ENCODE peak calls at places on chromosomes 16 and 17, in eight cellular contexts. One of them, this sample, is unnamed.

GRCh38 chr17:80422981-80423380 is 8.0 kb downstream of the ENDOV start:
- DNase-seq in astrocyte of the spinal cord: no peak
- DNase-seq in cardiac fibroblast: no peak
- DNase-seq in iris pigment epithelial cell: no peak
- DNase-seq in tibial artery: no peak
- DNase-seq in midbrain: no peak
- DNase-seq in NCI-H1105 treated with DMSO at 0.1 percent for 48 hours: no peak
- DNase-seq in stimulated activated CD8-positive, alpha-beta memory T cell treated with anti-CD3 and anti-CD28 coated beads, Interleukin-7, amount 100 ng/mL, for 48 hours: no peak
- DNase-seq in this sample: peak; percentile 22

GRCh38 chr16:20873331-20873730 is 26.8 kb downstream of the DCUN1D3 start:
- DNase-seq in astrocyte of the spinal cord: no peak
- DNase-seq in cardiac fibroblast: no peak
- DNase-seq in iris pigment epithelial cell: no peak
- DNase-seq in tibial artery: no peak
- DNase-seq in midbrain: no peak
- DNase-seq in NCI-H1105 treated with DMSO at 0.1 percent for 48 hours: no peak
- DNase-seq in stimulated activated CD8-positive, alpha-beta memory T cell treated with anti-CD3 and anti-CD28 coated beads, Interleukin-7, amount 100 ng/mL, for 48 hours: no peak
- DNase-seq in this sample: no peak

GRCh38 chr17:79793924-79794304 is 3.0 kb downstream of the CBX8 start:
- DNase-seq in astrocyte of the spinal cord: peak; percentile 51
- DNase-seq in cardiac fibroblast: peak; percentile 32
- DNase-seq in iris pigment epithelial cell: peak; percentile 62
- DNase-seq in tibial artery: no peak
- DNase-seq in midbrain: no peak
- DNase-seq in NCI-H1105 treated with DMSO at 0.1 percent for 48 hours: no peak
- DNase-seq in stimulated activated CD8-positive, alpha-beta memory T cell treated with anti-CD3 and anti-CD28 coated beads, Interleukin-7, amount 100 ng/mL, for 48 hours: no peak
- DNase-seq in this sample: no peak

GRCh38 chr17:47907932-47908562 is 12.0 kb downstream of the SP2 start:
- DNase-seq in astrocyte of the spinal cord: no peak
- DNase-seq in cardiac fibroblast: no peak
- DNase-seq in iris pigment epithelial cell: no peak
- DNase-seq in tibial artery: no peak
- DNase-seq in midbrain: no peak
- DNase-seq in NCI-H1105 treated with DMSO at 0.1 percent for 48 hours: no peak
- DNase-seq in stimulated activated CD8-positive, alpha-beta memory T cell treated with anti-CD3 and anti-CD28 coated beads, Interleukin-7, amount 100 ng/mL, for 48 hours: no peak
- DNase-seq in this sample: no peak

GRCh38 chr17:38533706-38534497 is 71.8 kb downstream of the SRCIN1 start:
- DNase-seq in astrocyte of the spinal cord: no peak
- DNase-seq in cardiac fibroblast: no peak
- DNase-seq in iris pigment epithelial cell: no peak
- DNase-seq in tibial artery: no peak
- DNase-seq in midbrain: no peak
- DNase-seq in NCI-H1105 treated with DMSO at 0.1 percent for 48 hours: no peak
- DNase-seq in stimulated activated CD8-positive, alpha-beta memory T cell treated with anti-CD3 and anti-CD28 coated beads, Interleukin-7, amount 100 ng/mL, for 48 hours: no peak
- DNase-seq in this sample: no peak

GRCh38 chr17:21361020-21361809 is 14.9 kb upstream of the KCNJ12 start:
- DNase-seq in astrocyte of the spinal cord: no peak
- DNase-seq in cardiac fibroblast: no peak
- DNase-seq in iris pigment epithelial cell: no peak
- DNase-seq in tibial artery: no peak
- DNase-seq in midbrain: no peak
- DNase-seq in NCI-H1105 treated with DMSO at 0.1 percent for 48 hours: no peak
- DNase-seq in stimulated activated CD8-positive, alpha-beta memory T cell treated with anti-CD3 and anti-CD28 coated beads, Interleukin-7, amount 100 ng/mL, for 48 hours: no peak
- DNase-seq in this sample: no peak

GRCh38 chr17:6415616-6416015 is 19.3 kb downstream of the AIPL1 start:
- DNase-seq in astrocyte of the spinal cord: no peak
- DNase-seq in cardiac fibroblast: no peak
- DNase-seq in iris pigment epithelial cell: no peak
- DNase-seq in tibial artery: no peak
- DNase-seq in midbrain: no peak
- DNase-seq in NCI-H1105 treated with DMSO at 0.1 percent for 48 hours: no peak
- DNase-seq in stimulated activated CD8-positive, alpha-beta memory T cell treated with anti-CD3 and anti-CD28 coated beads, Interleukin-7, amount 100 ng/mL, for 48 hours: no peak
- DNase-seq in this sample: no peak

GRCh38 chr17:46032909-46033308 is 33.9 kb downstream of the STH start:
- DNase-seq in astrocyte of the spinal cord: no peak
- DNase-seq in cardiac fibroblast: no peak
- DNase-seq in iris pigment epithelial cell: no peak
- DNase-seq in tibial artery: no peak
- DNase-seq in midbrain: no peak
- DNase-seq in NCI-H1105 treated with DMSO at 0.1 percent for 48 hours: no peak
- DNase-seq in stimulated activated CD8-positive, alpha-beta memory T cell treated with anti-CD3 and anti-CD28 coated beads, Interleukin-7, amount 100 ng/mL, for 48 hours: no peak
- DNase-seq in this sample: no peak

GRCh38 chr17:19996502-19996901 is 12.7 kb upstream of the SPECC1 start:
- DNase-seq in astrocyte of the spinal cord: no peak
- DNase-seq in cardiac fibroblast: no peak
- DNase-seq in iris pigment epithelial cell: no peak
- DNase-seq in tibial artery: no peak
- DNase-seq in midbrain: no peak
- DNase-seq in NCI-H1105 treated with DMSO at 0.1 percent for 48 hours: no peak
- DNase-seq in stimulated activated CD8-positive, alpha-beta memory T cell treated with anti-CD3 and anti-CD28 coated beads, Interleukin-7, amount 100 ng/mL, for 48 hours: no peak
- DNase-seq in this sample: no peak

GRCh38 chr17:57456622-57457021 is 200.3 kb downstream of the MSI2 start:
- DNase-seq in astrocyte of the spinal cord: no peak
- DNase-seq in cardiac fibroblast: no peak
- DNase-seq in iris pigment epithelial cell: no peak
- DNase-seq in tibial artery: no peak
- DNase-seq in midbrain: no peak
- DNase-seq in NCI-H1105 treated with DMSO at 0.1 percent for 48 hours: no peak
- DNase-seq in stimulated activated CD8-positive, alpha-beta memory T cell treated with anti-CD3 and anti-CD28 coated beads, Interleukin-7, amount 100 ng/mL, for 48 hours: no peak
- DNase-seq in this sample: no peak

GRCh38 chr17:41655611-41656111 is 31.3 kb upstream of the KRT17 start:
- DNase-seq in astrocyte of the spinal cord: no peak
- DNase-seq in cardiac fibroblast: no peak
- DNase-seq in iris pigment epithelial cell: no peak
- DNase-seq in tibial artery: no peak
- DNase-seq in midbrain: no peak
- DNase-seq in NCI-H1105 treated with DMSO at 0.1 percent for 48 hours: peak; percentile 71
- DNase-seq in stimulated activated CD8-positive, alpha-beta memory T cell treated with anti-CD3 and anti-CD28 coated beads, Interleukin-7, amount 100 ng/mL, for 48 hours: no peak
- DNase-seq in this sample: no peak

GRCh38 chr16:27073733-27074132 is 7.0 kb downstream of the C16orf82 start:
- DNase-seq in astrocyte of the spinal cord: no peak
- DNase-seq in cardiac fibroblast: no peak
- DNase-seq in iris pigment epithelial cell: no peak
- DNase-seq in tibial artery: peak; percentile 29
- DNase-seq in midbrain: no peak
- DNase-seq in NCI-H1105 treated with DMSO at 0.1 percent for 48 hours: no peak
- DNase-seq in stimulated activated CD8-positive, alpha-beta memory T cell treated with anti-CD3 and anti-CD28 coated beads, Interleukin-7, amount 100 ng/mL, for 48 hours: no peak
- DNase-seq in this sample: no peak

GRCh38 chr17:75271955-75272847 is 1.2 kb upstream of the MIF4GD start:
- DNase-seq in astrocyte of the spinal cord: peak; percentile 29
- DNase-seq in cardiac fibroblast: no peak
- DNase-seq in iris pigment epithelial cell: peak; percentile 16
- DNase-seq in tibial artery: no peak
- DNase-seq in midbrain: no peak
- DNase-seq in NCI-H1105 treated with DMSO at 0.1 percent for 48 hours: no peak
- DNase-seq in stimulated activated CD8-positive, alpha-beta memory T cell treated with anti-CD3 and anti-CD28 coated beads, Interleukin-7, amount 100 ng/mL, for 48 hours: no peak
- DNase-seq in this sample: no peak

GRCh38 chr17:4691686-4692085 is 12.3 kb downstream of the PELP1 start:
- DNase-seq in astrocyte of the spinal cord: no peak
- DNase-seq in cardiac fibroblast: peak; percentile 26
- DNase-seq in iris pigment epithelial cell: peak; percentile 31
- DNase-seq in tibial artery: peak; percentile 19
- DNase-seq in midbrain: no peak
- DNase-seq in NCI-H1105 treated with DMSO at 0.1 percent for 48 hours: no peak
- DNase-seq in stimulated activated CD8-positive, alpha-beta memory T cell treated with anti-CD3 and anti-CD28 coated beads, Interleukin-7, amount 100 ng/mL, for 48 hours: no peak
- DNase-seq in this sample: no peak

GRCh38 chr17:7056386-7056785 is 12.5 kb upstream of the SLC16A11 start:
- DNase-seq in astrocyte of the spinal cord: peak; percentile 27
- DNase-seq in cardiac fibroblast: no peak
- DNase-seq in iris pigment epithelial cell: peak; percentile 65
- DNase-seq in tibial artery: no peak
- DNase-seq in midbrain: no peak
- DNase-seq in NCI-H1105 treated with DMSO at 0.1 percent for 48 hours: no peak
- DNase-seq in stimulated activated CD8-positive, alpha-beta memory T cell treated with anti-CD3 and anti-CD28 coated beads, Interleukin-7, amount 100 ng/mL, for 48 hours: no peak
- DNase-seq in this sample: no peak

GRCh38 chr17:35028531-35029262 is 34.8 kb downstream of the RFFL start:
- DNase-seq in astrocyte of the spinal cord: no peak
- DNase-seq in cardiac fibroblast: no peak
- DNase-seq in iris pigment epithelial cell: peak; percentile 37
- DNase-seq in tibial artery: no peak
- DNase-seq in midbrain: no peak
- DNase-seq in NCI-H1105 treated with DMSO at 0.1 percent for 48 hours: no peak
- DNase-seq in stimulated activated CD8-positive, alpha-beta memory T cell treated with anti-CD3 and anti-CD28 coated beads, Interleukin-7, amount 100 ng/mL, for 48 hours: no peak
- DNase-seq in this sample: no peak

GRCh38 chr16:76665571-76666275 is 388.5 kb downstream of the CNTNAP4 start:
- DNase-seq in astrocyte of the spinal cord: no peak
- DNase-seq in cardiac fibroblast: no peak
- DNase-seq in iris pigment epithelial cell: peak; percentile 2
- DNase-seq in tibial artery: no peak
- DNase-seq in midbrain: no peak
- DNase-seq in NCI-H1105 treated with DMSO at 0.1 percent for 48 hours: no peak
- DNase-seq in stimulated activated CD8-positive, alpha-beta memory T cell treated with anti-CD3 and anti-CD28 coated beads, Interleukin-7, amount 100 ng/mL, for 48 hours: no peak
- DNase-seq in this sample: no peak

GRCh38 chr16:22330326-22330725 is 33.1 kb downstream of the POLR3E start:
- DNase-seq in astrocyte of the spinal cord: no peak
- DNase-seq in cardiac fibroblast: no peak
- DNase-seq in iris pigment epithelial cell: no peak
- DNase-seq in tibial artery: no peak
- DNase-seq in midbrain: no peak
- DNase-seq in NCI-H1105 treated with DMSO at 0.1 percent for 48 hours: no peak
- DNase-seq in stimulated activated CD8-positive, alpha-beta memory T cell treated with anti-CD3 and anti-CD28 coated beads, Interleukin-7, amount 100 ng/mL, for 48 hours: no peak
- DNase-seq in this sample: no peak

GRCh38 chr16:21222495-21223337 is 10.8 kb upstream of the ANKS4B start:
- DNase-seq in astrocyte of the spinal cord: no peak
- DNase-seq in cardiac fibroblast: no peak
- DNase-seq in iris pigment epithelial cell: no peak
- DNase-seq in tibial artery: no peak
- DNase-seq in midbrain: no peak
- DNase-seq in NCI-H1105 treated with DMSO at 0.1 percent for 48 hours: no peak
- DNase-seq in stimulated activated CD8-positive, alpha-beta memory T cell treated with anti-CD3 and anti-CD28 coated beads, Interleukin-7, amount 100 ng/mL, for 48 hours: no peak
- DNase-seq in this sample: no peak

GRCh38 chr17:78990349-78991016 is 10.8 kb upstream of the LGALS3BP start:
- DNase-seq in astrocyte of the spinal cord: no peak
- DNase-seq in cardiac fibroblast: no peak
- DNase-seq in iris pigment epithelial cell: no peak
- DNase-seq in tibial artery: peak; percentile 66
- DNase-seq in midbrain: no peak
- DNase-seq in NCI-H1105 treated with DMSO at 0.1 percent for 48 hours: no peak
- DNase-seq in stimulated activated CD8-positive, alpha-beta memory T cell treated with anti-CD3 and anti-CD28 coated beads, Interleukin-7, amount 100 ng/mL, for 48 hours: no peak
- DNase-seq in this sample: no peak

GRCh38 chr16:75621170-75621477 is 2.0 kb downstream of the ADAT1 start:
- DNase-seq in astrocyte of the spinal cord: peak; percentile 65
- DNase-seq in cardiac fibroblast: peak; percentile 41
- DNase-seq in iris pigment epithelial cell: peak; percentile 57
- DNase-seq in tibial artery: no peak
- DNase-seq in midbrain: peak; percentile 13
- DNase-seq in NCI-H1105 treated with DMSO at 0.1 percent for 48 hours: no peak
- DNase-seq in stimulated activated CD8-positive, alpha-beta memory T cell treated with anti-CD3 and anti-CD28 coated beads, Interleukin-7, amount 100 ng/mL, for 48 hours: no peak
- DNase-seq in this sample: no peak

GRCh38 chr17:51120357-51120738 is 320 bp downstream of the SPAG9 start:
- DNase-seq in astrocyte of the spinal cord: peak; percentile 38
- DNase-seq in cardiac fibroblast: no peak
- DNase-seq in iris pigment epithelial cell: peak; percentile 54
- DNase-seq in tibial artery: no peak
- DNase-seq in midbrain: peak; percentile 59
- DNase-seq in NCI-H1105 treated with DMSO at 0.1 percent for 48 hours: peak; percentile 48
- DNase-seq in stimulated activated CD8-positive, alpha-beta memory T cell treated with anti-CD3 and anti-CD28 coated beads, Interleukin-7, amount 100 ng/mL, for 48 hours: peak; percentile 22
- DNase-seq in this sample: no peak

GRCh38 chr16:75108792-75109731 is 7.5 kb downstream of the LDHD start:
- DNase-seq in astrocyte of the spinal cord: peak; percentile 94
- DNase-seq in cardiac fibroblast: peak; percentile 94
- DNase-seq in iris pigment epithelial cell: peak; percentile 94
- DNase-seq in tibial artery: peak; percentile 98
- DNase-seq in midbrain: peak; percentile 75
- DNase-seq in NCI-H1105 treated with DMSO at 0.1 percent for 48 hours: no peak
- DNase-seq in stimulated activated CD8-positive, alpha-beta memory T cell treated with anti-CD3 and anti-CD28 coated beads, Interleukin-7, amount 100 ng/mL, for 48 hours: peak; percentile 44
- DNase-seq in this sample: peak; percentile 89

GRCh38 chr17:30343741-30344140 is 9.9 kb upstream of the TMIGD1 start:
- DNase-seq in astrocyte of the spinal cord: no peak
- DNase-seq in cardiac fibroblast: no peak
- DNase-seq in iris pigment epithelial cell: no peak
- DNase-seq in tibial artery: no peak
- DNase-seq in midbrain: no peak
- DNase-seq in NCI-H1105 treated with DMSO at 0.1 percent for 48 hours: no peak
- DNase-seq in stimulated activated CD8-positive, alpha-beta memory T cell treated with anti-CD3 and anti-CD28 coated beads, Interleukin-7, amount 100 ng/mL, for 48 hours: no peak
- DNase-seq in this sample: no peak

GRCh38 chr17:77484096-77484495 is 343.3 kb downstream of the SEC14L1 start:
- DNase-seq in astrocyte of the spinal cord: no peak
- DNase-seq in cardiac fibroblast: no peak
- DNase-seq in iris pigment epithelial cell: no peak
- DNase-seq in tibial artery: no peak
- DNase-seq in midbrain: no peak
- DNase-seq in NCI-H1105 treated with DMSO at 0.1 percent for 48 hours: no peak
- DNase-seq in stimulated activated CD8-positive, alpha-beta memory T cell treated with anti-CD3 and anti-CD28 coated beads, Interleukin-7, amount 100 ng/mL, for 48 hours: no peak
- DNase-seq in this sample: no peak

GRCh38 chr17:79797492-79798295 is 817 bp upstream of the CBX8 start:
- DNase-seq in astrocyte of the spinal cord: no peak
- DNase-seq in cardiac fibroblast: no peak
- DNase-seq in iris pigment epithelial cell: no peak
- DNase-seq in tibial artery: no peak
- DNase-seq in midbrain: no peak
- DNase-seq in NCI-H1105 treated with DMSO at 0.1 percent for 48 hours: peak; percentile 58
- DNase-seq in stimulated activated CD8-positive, alpha-beta memory T cell treated with anti-CD3 and anti-CD28 coated beads, Interleukin-7, amount 100 ng/mL, for 48 hours: no peak
- DNase-seq in this sample: no peak

GRCh38 chr17:82889496-82890338 is 49.9 kb upstream of the ZNF750 start:
- DNase-seq in astrocyte of the spinal cord: no peak
- DNase-seq in cardiac fibroblast: no peak
- DNase-seq in iris pigment epithelial cell: no peak
- DNase-seq in tibial artery: no peak
- DNase-seq in midbrain: no peak
- DNase-seq in NCI-H1105 treated with DMSO at 0.1 percent for 48 hours: no peak
- DNase-seq in stimulated activated CD8-positive, alpha-beta memory T cell treated with anti-CD3 and anti-CD28 coated beads, Interleukin-7, amount 100 ng/mL, for 48 hours: no peak
- DNase-seq in this sample: no peak

GRCh38 chr17:16989230-16989952 is 17.5 kb upstream of the TNFRSF13B start:
- DNase-seq in astrocyte of the spinal cord: no peak
- DNase-seq in cardiac fibroblast: no peak
- DNase-seq in iris pigment epithelial cell: no peak
- DNase-seq in tibial artery: no peak
- DNase-seq in midbrain: no peak
- DNase-seq in NCI-H1105 treated with DMSO at 0.1 percent for 48 hours: no peak
- DNase-seq in stimulated activated CD8-positive, alpha-beta memory T cell treated with anti-CD3 and anti-CD28 coated beads, Interleukin-7, amount 100 ng/mL, for 48 hours: no peak
- DNase-seq in this sample: no peak

GRCh38 chr16:68035227-68035626 is 12.1 kb downstream of the DUS2 start:
- DNase-seq in astrocyte of the spinal cord: no peak
- DNase-seq in cardiac fibroblast: no peak
- DNase-seq in iris pigment epithelial cell: no peak
- DNase-seq in tibial artery: no peak
- DNase-seq in midbrain: no peak
- DNase-seq in NCI-H1105 treated with DMSO at 0.1 percent for 48 hours: no peak
- DNase-seq in stimulated activated CD8-positive, alpha-beta memory T cell treated with anti-CD3 and anti-CD28 coated beads, Interleukin-7, amount 100 ng/mL, for 48 hours: no peak
- DNase-seq in this sample: no peak

GRCh38 chr16:14436410-14436955 is 193.6 kb downstream of the PARN start:
- DNase-seq in astrocyte of the spinal cord: peak; percentile 25
- DNase-seq in cardiac fibroblast: no peak
- DNase-seq in iris pigment epithelial cell: no peak
- DNase-seq in tibial artery: no peak
- DNase-seq in midbrain: no peak
- DNase-seq in NCI-H1105 treated with DMSO at 0.1 percent for 48 hours: no peak
- DNase-seq in stimulated activated CD8-positive, alpha-beta memory T cell treated with anti-CD3 and anti-CD28 coated beads, Interleukin-7, amount 100 ng/mL, for 48 hours: no peak
- DNase-seq in this sample: no peak

GRCh38 chr16:61993076-61993475 is 43.2 kb downstream of the CDH8 start:
- DNase-seq in astrocyte of the spinal cord: no peak
- DNase-seq in cardiac fibroblast: no peak
- DNase-seq in iris pigment epithelial cell: no peak
- DNase-seq in tibial artery: no peak
- DNase-seq in midbrain: no peak
- DNase-seq in NCI-H1105 treated with DMSO at 0.1 percent for 48 hours: peak; percentile 0
- DNase-seq in stimulated activated CD8-positive, alpha-beta memory T cell treated with anti-CD3 and anti-CD28 coated beads, Interleukin-7, amount 100 ng/mL, for 48 hours: no peak
- DNase-seq in this sample: no peak

GRCh38 chr16:3461120-3461519 is 17.6 kb downstream of the NAA60 start:
- DNase-seq in astrocyte of the spinal cord: no peak
- DNase-seq in cardiac fibroblast: no peak
- DNase-seq in iris pigment epithelial cell: peak; percentile 22
- DNase-seq in tibial artery: no peak
- DNase-seq in midbrain: no peak
- DNase-seq in NCI-H1105 treated with DMSO at 0.1 percent for 48 hours: no peak
- DNase-seq in stimulated activated CD8-positive, alpha-beta memory T cell treated with anti-CD3 and anti-CD28 coated beads, Interleukin-7, amount 100 ng/mL, for 48 hours: peak; percentile 6
- DNase-seq in this sample: no peak

GRCh38 chr17:18038861-18039534 is at the start of the genes ATPAF2 and GID4:
- DNase-seq in astrocyte of the spinal cord: peak; percentile 99
- DNase-seq in cardiac fibroblast: peak; percentile 99
- DNase-seq in iris pigment epithelial cell: peak; percentile 99
- DNase-seq in tibial artery: peak; percentile 100
- DNase-seq in midbrain: peak; percentile 99
- DNase-seq in NCI-H1105 treated with DMSO at 0.1 percent for 48 hours: peak; percentile 99
- DNase-seq in stimulated activated CD8-positive, alpha-beta memory T cell treated with anti-CD3 and anti-CD28 coated beads, Interleukin-7, amount 100 ng/mL, for 48 hours: peak; percentile 100
- DNase-seq in this sample: peak; percentile 100

GRCh38 chr17:62172492-62173291 is 107.6 kb upstream of the MED13 start:
- DNase-seq in astrocyte of the spinal cord: no peak
- DNase-seq in cardiac fibroblast: peak; percentile 57
- DNase-seq in iris pigment epithelial cell: peak; percentile 27
- DNase-seq in tibial artery: no peak
- DNase-seq in midbrain: no peak
- DNase-seq in NCI-H1105 treated with DMSO at 0.1 percent for 48 hours: no peak
- DNase-seq in stimulated activated CD8-positive, alpha-beta memory T cell treated with anti-CD3 and anti-CD28 coated beads, Interleukin-7, amount 100 ng/mL, for 48 hours: no peak
- DNase-seq in this sample: no peak

This sample was measured in uterus.